ENCODE peak calls at places on chromosome 20, in five cellular contexts. K, X, N, R and P are unnamed samples.

GRCh38 chr20:53738039-53738944 is 144.7 kb upstream of the ZNF217 start:
- DNase-seq in K (peak), N (peak), R (peak), X (peak), P (no peak)

GRCh38 chr20:35741892-35742740 is at the start of gene RBM39:
- DNase-seq in X (peak), R (peak), K (peak), N (peak), P (peak)

GRCh38 chr20:39049684-39050554 is 87.8 kb downstream of the DHX35 start:
- DNase-seq in K (peak), X (peak), R (peak), N (peak), P (peak)

GRCh38 chr20:63612276-63612931 is 14.5 kb downstream of the GMEB2 start:
- DNase-seq in X (no peak), K (peak), N (peak), R (no peak), P (no peak)

GRCh38 chr20:41560971-41561370 is 57.2 kb downstream of the CHD6 start:
- DNase-seq in R (no peak), N (no peak), X (no peak), K (no peak), P (no peak)

GRCh38 chr20:32828029-32828666 is 8.4 kb downstream of the MAPRE1 start:
- DNase-seq in N (no peak), R (peak), K (no peak), X (no peak), P (no peak)

GRCh38 chr20:17197041-17197440 is 29.8 kb upstream of the PCSK2 start:
- DNase-seq in R (no peak), X (no peak), N (no peak), K (no peak), P (no peak)

GRCh38 chr20:19205999-19206398 is 6.4 kb upstream of the SLC24A3 start:
- DNase-seq in N (peak), X (peak), R (peak), K (peak), P (peak)

GRCh38 chr20:25058051-25058796 is at the start of gene ACSS1:
- DNase-seq in K (peak), R (peak), N (no peak), X (no peak), P (no peak)

GRCh38 chr20:34711813-34712430 is 7.8 kb downstream of the TP53INP2 start:
- DNase-seq in X (no peak), R (no peak), N (no peak), K (no peak), P (no peak)

GRCh38 chr20:22449115-22449973 is 135.0 kb downstream of the FOXA2 start:
- DNase-seq in R (no peak), K (peak), N (no peak), X (no peak), P (no peak)

GRCh38 chr20:39258253-39258652 is 296.1 kb downstream of the DHX35 start:
- DNase-seq in R (no peak), X (no peak), N (no peak), K (no peak), P (no peak)

GRCh38 chr20:62515280-62515679 is 39.5 kb upstream of the GATA5 start:
- DNase-seq in R (no peak), N (no peak), X (no peak), K (no peak), P (no peak)

GRCh38 chr20:3194617-3195280 is 9.7 kb downstream of the DDRGK1 start:
- DNase-seq in R (no peak), X (no peak), K (no peak), N (no peak), P (no peak)

GRCh38 chr20:62854121-62854520 is 7.5 kb downstream of the TCFL5 start:
- DNase-seq in X (no peak), R (no peak), N (no peak), K (no peak), P (no peak)

GRCh38 chr20:23344336-23344735 is 6.3 kb upstream of the NXT1 start:
- DNase-seq in K (no peak), R (no peak), N (no peak), X (no peak), P (no peak)

GRCh38 chr20:40706977-40707582 is 18.0 kb upstream of the MAFB start:
- DNase-seq in X (no peak), R (no peak), K (no peak), N (no peak), P (no peak)

GRCh38 chr20:53859684-53860083 is 210.7 kb downstream of the BCAS1 start:
- DNase-seq in K (peak), R (no peak), N (no peak), X (no peak), P (no peak)

GRCh38 chr20:38685853-38686473 is 38.3 kb upstream of the SLC32A1 start:
- DNase-seq in N (no peak), X (peak), K (peak), R (peak), P (no peak)

GRCh38 chr20:43994486-43995100 is 79.9 kb downstream of the TOX2 start:
- DNase-seq in K (no peak), X (no peak), R (peak), N (no peak), P (no peak)

GRCh38 chr20:21336455-21337151 is 33.5 kb downstream of the XRN2 start:
- DNase-seq in K (no peak), N (no peak), R (no peak), X (no peak), P (no peak)

GRCh38 chr20:48404598-48404997 is 423.2 kb downstream of the PREX1 start:
- DNase-seq in R (no peak), X (no peak), K (no peak), N (no peak), P (no peak)

GRCh38 chr20:34941224-34941623 is 14.4 kb downstream of the GSS start:
- DNase-seq in R (peak), N (no peak), X (no peak), K (no peak), P (no peak)

GRCh38 chr20:32945710-32946221 is 58.5 kb downstream of the SUN5 start:
- DNase-seq in X (no peak), N (no peak), K (no peak), R (peak), P (no peak)

GRCh38 chr20:23362392-23363256 is 642 bp downstream of the GZF1 start:
- DNase-seq in X (no peak), N (peak), R (peak), K (peak), P (no peak)

GRCh38 chr20:25237610-25238318 is 10.1 kb upstream of the PYGB start:
- DNase-seq in R (peak), N (no peak), X (no peak), K (peak), P (no peak)

GRCh38 chr20:33788351-33789049 is 22.6 kb upstream of the CHMP4B start:
- DNase-seq in N (no peak), R (no peak), K (no peak), X (no peak), P (no peak)

DNA sequence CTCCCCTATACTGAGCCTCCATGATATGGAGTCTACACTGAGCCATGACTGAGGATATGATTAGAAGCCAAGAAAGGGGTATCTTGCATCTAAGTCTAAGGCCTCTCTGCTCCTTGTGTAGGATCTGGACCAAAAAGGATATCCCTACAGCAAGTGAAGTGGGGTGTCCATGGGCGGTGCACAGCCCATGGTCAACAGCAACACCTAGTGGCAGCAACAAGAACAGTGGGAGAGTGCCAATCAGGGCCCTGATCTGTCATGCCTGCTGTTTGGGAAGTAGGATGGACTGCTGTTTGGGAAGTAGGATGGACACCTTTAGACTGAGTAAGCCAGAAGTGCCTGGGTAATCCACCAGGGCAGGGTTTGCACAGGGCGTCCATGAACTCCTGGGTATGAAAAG is 22.4 kb downstream of the PTGIS start:
- DNase-seq in K (no peak), N (no peak), X (no peak), R (no peak), P (no peak)
- TF ChIP-seq CTCF in K (no peak), N (peak), X (peak), R (no peak), P (no peak)

GRCh38 chr20:46089338-46090094 is at the start of gene NCOA5:
- DNase-seq in N (peak), R (peak), X (peak), K (peak), P (peak)
- TF ChIP-seq CTCF in N (no peak), R (peak), X (no peak), K (no peak), P (no peak)

GRCh38 chr20:9971746-9972145 is 63.0 kb upstream of the ANKEF1 start:
- DNase-seq in R (no peak), N (no peak), X (no peak), K (no peak), P (no peak)

GRCh38 chr20:9963029-9963428 is 71.8 kb upstream of the ANKEF1 start:
- DNase-seq in N (no peak), R (no peak), K (no peak), X (no peak), P (no peak)

GRCh38 chr20:9969626-9970025 is 65.2 kb upstream of the ANKEF1 start:
- DNase-seq in K (no peak), N (no peak), X (no peak), R (no peak), P (no peak)

DNA sequence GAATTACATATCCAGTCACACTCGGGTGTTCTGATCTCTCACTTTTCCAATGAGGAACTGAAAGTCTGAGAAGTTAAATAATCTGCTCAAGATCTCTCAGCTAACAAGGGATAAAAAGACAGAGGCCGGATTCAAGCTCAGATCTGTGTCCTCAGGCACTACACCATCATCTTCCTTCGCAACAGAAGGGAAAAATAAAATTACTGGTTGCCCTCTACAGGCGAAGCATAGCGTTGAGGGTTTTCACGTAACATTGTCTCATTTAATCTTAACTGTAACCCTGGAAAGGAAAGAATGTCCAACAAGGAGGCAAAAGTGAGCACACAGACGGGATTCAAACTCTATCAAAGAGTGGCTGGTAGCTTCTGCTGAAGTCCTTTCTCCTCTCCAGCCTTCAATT is 67.8 kb upstream of the ANKEF1 start:
- DNase-seq in R (no peak), X (no peak), K (no peak), N (no peak), P (no peak)
- TF ChIP-seq CTCF in R (peak), X (peak), K (no peak), N (peak), P (no peak)

GRCh38 chr20:50713677-50714101 is 17.7 kb upstream of the PARD6B start:
- DNase-seq in R (peak), K (peak), X (no peak), N (no peak), P (no peak)
- TF ChIP-seq CTCF in R (peak), K (peak), X (no peak), N (no peak), P (no peak)

GRCh38 chr20:45300961-45301360 is 5.7 kb upstream of the RBPJL start:
- DNase-seq in R (peak), N (peak), K (no peak), X (peak), P (no peak)
- TF ChIP-seq CTCF in R (peak), N (peak), K (no peak), X (peak), P (no peak)

DNA sequence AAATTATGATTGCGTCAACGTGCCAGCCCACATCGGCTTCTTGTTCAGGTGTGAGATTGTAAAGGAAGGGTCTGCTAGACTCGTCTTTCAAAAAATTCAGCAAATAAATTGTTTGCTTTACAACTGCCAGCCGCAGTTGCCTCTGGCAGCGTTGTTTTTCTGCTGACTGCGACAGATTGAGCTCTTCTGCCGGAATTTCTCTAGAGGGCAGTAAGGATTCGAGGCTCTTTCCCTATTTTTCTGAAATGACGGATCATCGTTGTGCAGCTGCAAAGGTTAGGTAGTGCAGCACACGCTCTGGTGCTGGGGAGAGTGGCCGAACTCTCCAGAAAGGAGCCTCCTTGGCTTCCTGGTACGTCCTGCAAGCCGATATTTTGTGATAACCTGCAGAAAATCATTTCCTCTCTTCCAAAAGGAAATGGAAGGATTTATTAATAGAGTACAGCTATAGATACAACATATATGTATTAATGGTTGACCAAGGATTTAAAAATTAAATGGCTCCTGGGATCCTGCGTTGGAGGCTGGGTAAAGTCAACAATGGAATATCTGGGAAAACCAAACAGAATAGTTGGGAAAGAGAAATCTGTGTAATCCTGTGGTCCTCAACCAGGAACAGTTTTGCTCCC is 121.9 kb upstream of the ZFP64 start:
- DNase-seq in R (peak), K (peak), N (peak), X (peak), P (no peak)
- TF ChIP-seq CTCF in R (peak), K (peak), N (no peak), X (peak), P (no peak)

DNA sequence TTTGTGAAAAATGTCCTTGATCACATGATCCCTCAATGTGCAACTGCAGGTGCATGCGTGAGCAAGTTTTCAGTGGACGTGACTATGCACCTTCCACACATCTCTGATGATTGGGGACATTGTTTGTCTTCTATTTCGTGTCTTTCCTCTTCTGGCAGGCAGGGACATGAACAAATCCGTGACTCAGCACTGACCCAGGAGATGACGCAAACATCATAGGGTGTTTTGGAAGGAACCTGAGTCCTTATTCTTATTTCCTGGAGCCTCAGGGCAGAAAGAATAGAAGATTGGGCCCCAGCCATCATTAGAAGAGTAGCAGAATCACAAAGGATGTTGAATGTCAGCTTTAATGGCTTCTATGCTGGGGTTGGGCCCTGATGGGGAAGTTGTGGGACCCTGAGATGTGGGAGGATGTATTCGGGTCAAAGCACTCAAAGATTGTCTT is 11.9 kb upstream of the SIRPD start:
- DNase-seq in K (no peak), X (no peak), N (no peak), R (peak), P (no peak)
- TF ChIP-seq CTCF in K (no peak), X (no peak), N (no peak), R (no peak), P (no peak)